ENCODE peak calls at places on chromosomes 2 and 18, in seven cellular contexts. Q is K562, X is GM12878, Y is HepG2, R is H1, V is HCT116, T is endothelial cell of umbilical vein. Z is an unnamed sample.

GRCh38 chr2:160920061-160920460 is 240.2 kb upstream of the TANK start:
- DNase-seq in X (no peak), Y (no peak), Q (no peak), V (no peak), T (no peak), R (no peak), Z (no peak)

GRCh38 chr2:196041786-196042185 is 26.9 kb downstream of the DNAH7 start:
- DNase-seq in Q (no peak), R (no peak), X (no peak), Y (no peak), V (no peak), T (no peak), Z (no peak)

GRCh38 chr2:170711196-170711773 is 3.9 kb upstream of the SP5 start:
- DNase-seq in V (no peak), R (no peak), Y (peak; percentile 81), X (no peak), T (no peak), Q (no peak), Z (no peak)

GRCh38 chr2:66228128-66228547 is 206.8 kb upstream of the MEIS1 start:
- DNase-seq in R (no peak), T (no peak), Q (no peak), Y (no peak), V (no peak), X (no peak), Z (no peak)

GRCh38 chr2:28567076-28567471 is 71.2 kb downstream of the PLB1 start:
- DNase-seq in T (no peak), X (no peak), Y (no peak), Q (peak; percentile 22), R (peak; percentile 54), V (no peak), Z (no peak)

GRCh38 chr18:48031011-48031480 is 100.6 kb upstream of the SMAD2 start:
- DNase-seq in R (peak; percentile 52), V (peak; percentile 51), Q (peak; percentile 44), X (no peak), Y (peak; percentile 48), T (peak; percentile 35), Z (no peak)

GRCh38 chr18:63162271-63163014 is 157.1 kb downstream of the BCL2 start:
- DNase-seq in Y (no peak), R (no peak), V (no peak), X (peak; percentile 80), Q (no peak), T (no peak), Z (no peak)

GRCh38 chr2:71934320-71934593 is 213.4 kb downstream of the CYP26B1 start:
- DNase-seq in V (no peak), Q (no peak), R (peak; percentile 10), X (no peak), Y (no peak), T (no peak), Z (no peak)

GRCh38 chr18:49708674-49709580 is 104.4 kb downstream of the ACAA2 start:
- DNase-seq in Y (no peak), T (no peak), X (no peak), V (no peak), R (no peak), Q (no peak), Z (no peak)

GRCh38 chr2:108619916-108620620 is 85.8 kb downstream of the LIMS1 start:
- DNase-seq in Q (no peak), V (no peak), X (no peak), R (no peak), T (no peak), Y (no peak), Z (no peak)

GRCh38 chr2:230441188-230441897 is 25.3 kb downstream of the SP100 start:
- DNase-seq in V (no peak), R (no peak), Q (no peak), T (peak; percentile 82), Y (no peak), X (peak; percentile 35), Z (no peak)

GRCh38 chr2:197647961-197648690 is 27.3 kb downstream of the RFTN2 start:
- DNase-seq in T (peak; percentile 20), R (no peak), X (no peak), Q (no peak), Y (no peak), V (no peak), Z (no peak)

GRCh38 chr18:43826215-43826614 is 548.9 kb upstream of the SYT4 start:
- DNase-seq in Q (no peak), V (no peak), R (no peak), X (no peak), T (no peak), Y (no peak), Z (no peak)

GRCh38 chr18:73646772-73647171 is 500.9 kb downstream of the FBXO15 start:
- DNase-seq in R (no peak), V (no peak), X (no peak), Q (no peak), Y (no peak), T (no peak), Z (no peak)

GRCh38 chr18:26473721-26474120 is 74.6 kb downstream of the KCTD1 start:
- DNase-seq in T (no peak), Q (no peak), V (no peak), Y (no peak), X (no peak), R (no peak), Z (no peak)

GRCh38 chr2:159249955-159250723 is 36.4 kb downstream of the WDSUB1 start:
- DNase-seq in X (peak; percentile 40), T (peak; percentile 88), R (no peak), Q (no peak), V (peak; percentile 84), Y (no peak), Z (no peak)

GRCh38 chr2:219488844-219489194 is 9.9 kb upstream of the GMPPA start:
- DNase-seq in R (no peak), V (no peak), Y (no peak), X (no peak), Q (no peak), T (no peak), Z (no peak)

GRCh38 chr18:64807560-64807959 is 658.7 kb upstream of the LINC00305 start:
- DNase-seq in X (no peak), V (no peak), Y (no peak), R (no peak), T (no peak), Q (no peak), Z (no peak)

GRCh38 chr18:62651276-62652031 is 63.9 kb upstream of the PHLPP1 start:
- DNase-seq in X (no peak), R (peak; percentile 40), Q (no peak), T (no peak), V (no peak), Y (no peak), Z (no peak)

GRCh38 chr2:172256886-172257285 is 154.2 kb upstream of the DLX2 start:
- DNase-seq in R (no peak), V (no peak), Y (no peak), X (no peak), T (no peak), Q (no peak), Z (no peak)

GRCh38 chr2:191650896-191651773 is 26.8 kb upstream of the NABP1 start:
- DNase-seq in R (no peak), X (peak; percentile 73), V (no peak), Y (no peak), Q (no peak), T (peak; percentile 24), Z (no peak)
- TF ChIP-seq POLR2AphosphoS5 in R (no peak), X (no peak), V (no peak), Y (no peak), Q (no peak), T (no peak), Z (no peak)

DNA sequence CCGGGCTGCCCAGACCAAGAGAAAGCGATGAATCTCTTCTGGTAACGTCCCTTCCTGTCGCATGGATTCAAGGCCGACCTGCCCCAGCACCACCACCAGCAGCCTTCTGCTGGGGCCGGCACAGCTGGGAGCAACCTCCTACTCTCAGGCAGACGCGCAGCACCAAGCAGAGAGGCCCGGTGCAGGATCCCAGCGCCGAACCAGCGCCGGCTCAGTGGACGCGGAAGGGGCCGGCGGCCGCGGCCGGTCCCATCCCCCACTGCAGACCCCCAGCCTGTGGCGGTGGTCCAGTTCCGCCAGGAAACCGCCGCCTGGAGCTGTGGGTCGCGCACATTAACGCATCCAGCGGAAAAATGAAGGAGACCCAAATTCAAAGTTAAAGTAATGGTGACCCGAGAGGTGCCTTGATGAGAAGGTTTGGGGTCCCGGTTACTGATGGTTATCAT is 525 bp upstream of the MAL start:
- DNase-seq in Y (no peak), X (no peak), T (no peak), Q (no peak), R (no peak), V (no peak), Z (no peak)
- TF ChIP-seq EZH2 in Y (no peak), X (no peak), T (no peak), Q (no peak), R (no peak), V (no peak), Z (no peak)

DNA sequence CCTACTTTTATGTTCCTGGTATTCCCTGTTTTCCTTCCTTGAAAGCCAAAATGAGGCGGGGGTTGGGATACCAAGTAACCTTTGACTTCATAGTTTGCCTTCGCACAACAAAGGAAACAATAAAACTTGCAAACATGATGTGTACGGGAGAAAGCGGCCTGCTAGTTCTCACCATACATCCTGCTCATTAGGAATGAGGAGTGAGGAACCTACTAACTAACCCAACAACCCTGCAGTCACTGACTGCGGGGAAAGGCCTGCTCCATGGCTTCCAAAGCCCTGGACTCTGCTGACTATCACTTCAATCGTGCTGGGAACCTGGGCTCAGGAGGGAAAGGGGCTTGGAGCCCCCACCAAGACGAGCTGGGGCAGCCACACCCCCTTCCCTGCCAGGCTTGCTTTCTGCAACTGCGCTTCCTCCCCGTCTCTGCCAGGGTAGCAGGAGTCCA is 24.2 kb downstream of the RPL31 start:
- DNase-seq in Q (no peak), X (no peak), Y (no peak), R (no peak), T (peak; percentile 56), V (no peak), Z (no peak)
- H3K9ac ChIP-seq in Q (no peak overlapping the region), X (no peak overlapping the region), Y (no peak overlapping the region), R (no peak overlapping the region), T (no peak overlapping the region), V (no peak overlapping the region), Z (no peak overlapping the region)

GRCh38 chr2:200968735-200969134 is 5.3 kb upstream of the ORC2 start:
- DNase-seq in X (no peak), Y (peak; percentile 24), Q (no peak), R (no peak), T (no peak), V (no peak), Z (no peak)

GRCh38 chr2:200964498-200964897 is 1.0 kb upstream of the ORC2 start:
- DNase-seq in T (no peak), V (no peak), Y (no peak), X (no peak), Q (no peak), R (no peak), Z (no peak)

GRCh38 chr2:200963129-200963917 is at the start of gene ORC2:
- DNase-seq in R (peak; percentile 97), V (peak; percentile 94), Q (peak; percentile 95), Y (peak; percentile 96), T (peak; percentile 95), X (peak; percentile 78), Z (peak; percentile 79)

GRCh38 chr2:200966770-200967169 is 3.3 kb upstream of the ORC2 start:
- DNase-seq in R (no peak), Q (peak; percentile 55), X (peak; percentile 31), Y (no peak), V (peak; percentile 46), T (peak; percentile 59), Z (peak; percentile 34)

DNA sequence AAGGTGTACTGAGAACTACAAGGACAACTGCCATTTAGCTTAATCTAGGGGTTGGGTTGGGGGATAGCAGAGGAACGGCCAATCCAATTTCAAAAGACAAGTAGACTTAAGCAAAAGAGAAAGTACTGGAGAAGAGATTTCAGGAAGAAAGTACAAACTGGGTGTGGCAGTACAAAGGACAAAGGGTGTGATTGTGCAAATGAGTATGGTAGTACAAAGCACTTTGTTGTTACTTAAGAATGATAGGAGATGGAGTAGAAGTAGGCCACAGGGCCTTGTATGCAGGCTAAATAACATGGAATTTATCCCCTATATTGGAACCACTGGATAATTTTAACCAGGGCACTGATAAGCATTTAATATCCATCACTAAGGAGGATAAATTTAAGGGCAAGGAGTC is 4.7 kb upstream of the ORC2 start:
- DNase-seq in V (peak; percentile 28), Y (peak; percentile 62), X (no peak), T (no peak), Q (no peak), R (no peak), Z (no peak)
- TF ChIP-seq POLR2AphosphoS5 in V (no peak), Y (no peak), X (no peak), T (no peak), Q (no peak), R (no peak), Z (no peak)